ENCODE peak calls at places on chromosomes 4 and X, in ten cellular contexts. One of them, this sample, is unnamed.

GRCh38 chr4:17787315-17787714 is 5.9 kb upstream of the FAM184B start:
- DNase-seq in kidney epithelial cell: peak; percentile 39
- DNase-seq in PC-3: peak; percentile 78
- DNase-seq in activated CD4-positive, alpha-beta T cell treated with anti-CD3 and anti-CD28 coated beads, Interleukin-2, amount 50 U/mL, for 48 hours: no peak
- DNase-seq in stimulated activated CD4-positive, alpha-beta T cell treated with anti-CD3 and anti-CD28 coated beads, Interleukin-12 subunit alpha, Interleukin-12 subunit beta, amount 100 ng/mL, for 48 hours: no peak
- DNase-seq in caudate nucleus: no peak
- DNase-seq in stimulated activated CD8-positive, alpha-beta memory T cell treated with anti-CD3 and anti-CD28 coated beads, Interleukin-12 subunit alpha, Interleukin-12 subunit beta, amount 100 ng/mL, for 1 hour: no peak
- DNase-seq in CD8-positive, alpha-beta T cell: no peak
- DNase-seq in GM10248: no peak
- DNase-seq in GM04503: no peak
- DNase-seq in this sample: no peak

GRCh38 chrX:109626637-109627036 is 1.7 kb upstream of the KCNE5 start:
- DNase-seq in kidney epithelial cell: no peak
- DNase-seq in PC-3: no peak
- DNase-seq in activated CD4-positive, alpha-beta T cell treated with anti-CD3 and anti-CD28 coated beads, Interleukin-2, amount 50 U/mL, for 48 hours: no peak
- DNase-seq in stimulated activated CD4-positive, alpha-beta T cell treated with anti-CD3 and anti-CD28 coated beads, Interleukin-12 subunit alpha, Interleukin-12 subunit beta, amount 100 ng/mL, for 48 hours: no peak
- DNase-seq in caudate nucleus: no peak
- DNase-seq in stimulated activated CD8-positive, alpha-beta memory T cell treated with anti-CD3 and anti-CD28 coated beads, Interleukin-12 subunit alpha, Interleukin-12 subunit beta, amount 100 ng/mL, for 1 hour: no peak
- DNase-seq in CD8-positive, alpha-beta T cell: no peak
- DNase-seq in GM10248: no peak
- DNase-seq in GM04503: no peak
- DNase-seq in this sample: no peak

GRCh38 chrX:133580630-133581029 is 165.3 kb upstream of the GPC4 start:
- DNase-seq in kidney epithelial cell: no peak
- DNase-seq in PC-3: peak; percentile 38
- DNase-seq in activated CD4-positive, alpha-beta T cell treated with anti-CD3 and anti-CD28 coated beads, Interleukin-2, amount 50 U/mL, for 48 hours: no peak
- DNase-seq in stimulated activated CD4-positive, alpha-beta T cell treated with anti-CD3 and anti-CD28 coated beads, Interleukin-12 subunit alpha, Interleukin-12 subunit beta, amount 100 ng/mL, for 48 hours: no peak
- DNase-seq in caudate nucleus: no peak
- DNase-seq in stimulated activated CD8-positive, alpha-beta memory T cell treated with anti-CD3 and anti-CD28 coated beads, Interleukin-12 subunit alpha, Interleukin-12 subunit beta, amount 100 ng/mL, for 1 hour: no peak
- DNase-seq in CD8-positive, alpha-beta T cell: no peak
- DNase-seq in GM10248: no peak
- DNase-seq in GM04503: no peak
- DNase-seq in this sample: no peak

GRCh38 chr4:3436798-3437581 is 4.8 kb upstream of the HGFAC start:
- DNase-seq in kidney epithelial cell: peak; percentile 49
- DNase-seq in PC-3: peak; percentile 75
- DNase-seq in activated CD4-positive, alpha-beta T cell treated with anti-CD3 and anti-CD28 coated beads, Interleukin-2, amount 50 U/mL, for 48 hours: peak; percentile 30
- DNase-seq in stimulated activated CD4-positive, alpha-beta T cell treated with anti-CD3 and anti-CD28 coated beads, Interleukin-12 subunit alpha, Interleukin-12 subunit beta, amount 100 ng/mL, for 48 hours: no peak
- DNase-seq in caudate nucleus: no peak
- DNase-seq in stimulated activated CD8-positive, alpha-beta memory T cell treated with anti-CD3 and anti-CD28 coated beads, Interleukin-12 subunit alpha, Interleukin-12 subunit beta, amount 100 ng/mL, for 1 hour: no peak
- DNase-seq in CD8-positive, alpha-beta T cell: no peak
- DNase-seq in GM10248: no peak
- DNase-seq in GM04503: peak; percentile 16
- DNase-seq in this sample: no peak

GRCh38 chr4:168674077-168674747 is 177.4 kb downstream of the PALLD start:
- DNase-seq in kidney epithelial cell: no peak
- DNase-seq in PC-3: no peak
- DNase-seq in activated CD4-positive, alpha-beta T cell treated with anti-CD3 and anti-CD28 coated beads, Interleukin-2, amount 50 U/mL, for 48 hours: no peak
- DNase-seq in stimulated activated CD4-positive, alpha-beta T cell treated with anti-CD3 and anti-CD28 coated beads, Interleukin-12 subunit alpha, Interleukin-12 subunit beta, amount 100 ng/mL, for 48 hours: no peak
- DNase-seq in caudate nucleus: no peak
- DNase-seq in stimulated activated CD8-positive, alpha-beta memory T cell treated with anti-CD3 and anti-CD28 coated beads, Interleukin-12 subunit alpha, Interleukin-12 subunit beta, amount 100 ng/mL, for 1 hour: no peak
- DNase-seq in CD8-positive, alpha-beta T cell: no peak
- DNase-seq in GM10248: no peak
- DNase-seq in GM04503: no peak
- DNase-seq in this sample: no peak

GRCh38 chr4:906311-907102 is 25.6 kb downstream of the GAK start:
- DNase-seq in kidney epithelial cell: no peak
- DNase-seq in PC-3: no peak
- DNase-seq in activated CD4-positive, alpha-beta T cell treated with anti-CD3 and anti-CD28 coated beads, Interleukin-2, amount 50 U/mL, for 48 hours: no peak
- DNase-seq in stimulated activated CD4-positive, alpha-beta T cell treated with anti-CD3 and anti-CD28 coated beads, Interleukin-12 subunit alpha, Interleukin-12 subunit beta, amount 100 ng/mL, for 48 hours: no peak
- DNase-seq in caudate nucleus: no peak
- DNase-seq in stimulated activated CD8-positive, alpha-beta memory T cell treated with anti-CD3 and anti-CD28 coated beads, Interleukin-12 subunit alpha, Interleukin-12 subunit beta, amount 100 ng/mL, for 1 hour: no peak
- DNase-seq in CD8-positive, alpha-beta T cell: peak; percentile 12
- DNase-seq in GM10248: no peak
- DNase-seq in GM04503: no peak
- DNase-seq in this sample: no peak

GRCh38 chr4:184805462-184806245 is 20.1 kb downstream of the ACSL1 start:
- DNase-seq in kidney epithelial cell: no peak
- DNase-seq in PC-3: peak; percentile 15
- DNase-seq in activated CD4-positive, alpha-beta T cell treated with anti-CD3 and anti-CD28 coated beads, Interleukin-2, amount 50 U/mL, for 48 hours: no peak
- DNase-seq in stimulated activated CD4-positive, alpha-beta T cell treated with anti-CD3 and anti-CD28 coated beads, Interleukin-12 subunit alpha, Interleukin-12 subunit beta, amount 100 ng/mL, for 48 hours: no peak
- DNase-seq in caudate nucleus: peak; percentile 18
- DNase-seq in stimulated activated CD8-positive, alpha-beta memory T cell treated with anti-CD3 and anti-CD28 coated beads, Interleukin-12 subunit alpha, Interleukin-12 subunit beta, amount 100 ng/mL, for 1 hour: no peak
- DNase-seq in CD8-positive, alpha-beta T cell: no peak
- DNase-seq in GM10248: peak; percentile 36
- DNase-seq in GM04503: no peak
- DNase-seq in this sample: no peak

GRCh38 chr4:1216869-1217294 is 32.0 kb downstream of the CTBP1 start:
- DNase-seq in kidney epithelial cell: no peak
- DNase-seq in PC-3: no peak
- DNase-seq in activated CD4-positive, alpha-beta T cell treated with anti-CD3 and anti-CD28 coated beads, Interleukin-2, amount 50 U/mL, for 48 hours: peak; percentile 69
- DNase-seq in stimulated activated CD4-positive, alpha-beta T cell treated with anti-CD3 and anti-CD28 coated beads, Interleukin-12 subunit alpha, Interleukin-12 subunit beta, amount 100 ng/mL, for 48 hours: peak; percentile 60
- DNase-seq in caudate nucleus: no peak
- DNase-seq in stimulated activated CD8-positive, alpha-beta memory T cell treated with anti-CD3 and anti-CD28 coated beads, Interleukin-12 subunit alpha, Interleukin-12 subunit beta, amount 100 ng/mL, for 1 hour: peak; percentile 35
- DNase-seq in CD8-positive, alpha-beta T cell: peak; percentile 79
- DNase-seq in GM10248: peak; percentile 68
- DNase-seq in GM04503: no peak
- DNase-seq in this sample: peak; percentile 81

GRCh38 chr4:40586034-40586433 is 43.6 kb downstream of the RBM47 start:
- DNase-seq in kidney epithelial cell: no peak
- DNase-seq in PC-3: no peak
- DNase-seq in activated CD4-positive, alpha-beta T cell treated with anti-CD3 and anti-CD28 coated beads, Interleukin-2, amount 50 U/mL, for 48 hours: no peak
- DNase-seq in stimulated activated CD4-positive, alpha-beta T cell treated with anti-CD3 and anti-CD28 coated beads, Interleukin-12 subunit alpha, Interleukin-12 subunit beta, amount 100 ng/mL, for 48 hours: no peak
- DNase-seq in caudate nucleus: no peak
- DNase-seq in stimulated activated CD8-positive, alpha-beta memory T cell treated with anti-CD3 and anti-CD28 coated beads, Interleukin-12 subunit alpha, Interleukin-12 subunit beta, amount 100 ng/mL, for 1 hour: no peak
- DNase-seq in CD8-positive, alpha-beta T cell: no peak
- DNase-seq in GM10248: no peak
- DNase-seq in GM04503: no peak
- DNase-seq in this sample: no peak

GRCh38 chr4:8478371-8478770 is 37.8 kb downstream of the TRMT44 start:
- DNase-seq in kidney epithelial cell: no peak
- DNase-seq in PC-3: no peak
- DNase-seq in activated CD4-positive, alpha-beta T cell treated with anti-CD3 and anti-CD28 coated beads, Interleukin-2, amount 50 U/mL, for 48 hours: no peak
- DNase-seq in stimulated activated CD4-positive, alpha-beta T cell treated with anti-CD3 and anti-CD28 coated beads, Interleukin-12 subunit alpha, Interleukin-12 subunit beta, amount 100 ng/mL, for 48 hours: no peak
- DNase-seq in caudate nucleus: no peak
- DNase-seq in stimulated activated CD8-positive, alpha-beta memory T cell treated with anti-CD3 and anti-CD28 coated beads, Interleukin-12 subunit alpha, Interleukin-12 subunit beta, amount 100 ng/mL, for 1 hour: no peak
- DNase-seq in CD8-positive, alpha-beta T cell: no peak
- DNase-seq in GM10248: no peak
- DNase-seq in GM04503: no peak
- DNase-seq in this sample: no peak

GRCh38 chr4:110119880-110120279 is 78.5 kb downstream of the ELOVL6 start:
- DNase-seq in kidney epithelial cell: peak; percentile 35
- DNase-seq in PC-3: no peak
- DNase-seq in activated CD4-positive, alpha-beta T cell treated with anti-CD3 and anti-CD28 coated beads, Interleukin-2, amount 50 U/mL, for 48 hours: no peak
- DNase-seq in stimulated activated CD4-positive, alpha-beta T cell treated with anti-CD3 and anti-CD28 coated beads, Interleukin-12 subunit alpha, Interleukin-12 subunit beta, amount 100 ng/mL, for 48 hours: no peak
- DNase-seq in caudate nucleus: no peak
- DNase-seq in stimulated activated CD8-positive, alpha-beta memory T cell treated with anti-CD3 and anti-CD28 coated beads, Interleukin-12 subunit alpha, Interleukin-12 subunit beta, amount 100 ng/mL, for 1 hour: no peak
- DNase-seq in CD8-positive, alpha-beta T cell: no peak
- DNase-seq in GM10248: no peak
- DNase-seq in GM04503: peak; percentile 64
- DNase-seq in this sample: no peak

GRCh38 chr4:76088719-76089118 is 14.2 kb downstream of the ART3 start:
- DNase-seq in kidney epithelial cell: no peak
- DNase-seq in PC-3: no peak
- DNase-seq in activated CD4-positive, alpha-beta T cell treated with anti-CD3 and anti-CD28 coated beads, Interleukin-2, amount 50 U/mL, for 48 hours: no peak
- DNase-seq in stimulated activated CD4-positive, alpha-beta T cell treated with anti-CD3 and anti-CD28 coated beads, Interleukin-12 subunit alpha, Interleukin-12 subunit beta, amount 100 ng/mL, for 48 hours: no peak
- DNase-seq in caudate nucleus: no peak
- DNase-seq in stimulated activated CD8-positive, alpha-beta memory T cell treated with anti-CD3 and anti-CD28 coated beads, Interleukin-12 subunit alpha, Interleukin-12 subunit beta, amount 100 ng/mL, for 1 hour: no peak
- DNase-seq in CD8-positive, alpha-beta T cell: no peak
- DNase-seq in GM10248: no peak
- DNase-seq in GM04503: no peak
- DNase-seq in this sample: no peak

GRCh38 chr4:10079951-10080873 is 36.4 kb downstream of the WDR1 start:
- DNase-seq in kidney epithelial cell: no peak
- DNase-seq in PC-3: no peak
- DNase-seq in activated CD4-positive, alpha-beta T cell treated with anti-CD3 and anti-CD28 coated beads, Interleukin-2, amount 50 U/mL, for 48 hours: no peak
- DNase-seq in stimulated activated CD4-positive, alpha-beta T cell treated with anti-CD3 and anti-CD28 coated beads, Interleukin-12 subunit alpha, Interleukin-12 subunit beta, amount 100 ng/mL, for 48 hours: no peak
- DNase-seq in caudate nucleus: no peak
- DNase-seq in stimulated activated CD8-positive, alpha-beta memory T cell treated with anti-CD3 and anti-CD28 coated beads, Interleukin-12 subunit alpha, Interleukin-12 subunit beta, amount 100 ng/mL, for 1 hour: no peak
- DNase-seq in CD8-positive, alpha-beta T cell: no peak
- DNase-seq in GM10248: no peak
- DNase-seq in GM04503: no peak
- DNase-seq in this sample: no peak

GRCh38 chr4:147760695-147761094 is 28.8 kb downstream of the ARHGAP10 start:
- DNase-seq in kidney epithelial cell: no peak
- DNase-seq in PC-3: no peak
- DNase-seq in activated CD4-positive, alpha-beta T cell treated with anti-CD3 and anti-CD28 coated beads, Interleukin-2, amount 50 U/mL, for 48 hours: no peak
- DNase-seq in stimulated activated CD4-positive, alpha-beta T cell treated with anti-CD3 and anti-CD28 coated beads, Interleukin-12 subunit alpha, Interleukin-12 subunit beta, amount 100 ng/mL, for 48 hours: no peak
- DNase-seq in caudate nucleus: no peak
- DNase-seq in stimulated activated CD8-positive, alpha-beta memory T cell treated with anti-CD3 and anti-CD28 coated beads, Interleukin-12 subunit alpha, Interleukin-12 subunit beta, amount 100 ng/mL, for 1 hour: no peak
- DNase-seq in CD8-positive, alpha-beta T cell: no peak
- DNase-seq in GM10248: no peak
- DNase-seq in GM04503: no peak
- DNase-seq in this sample: no peak

GRCh38 chrX:102976793-102977495 is 39.9 kb downstream of the RAB40AL start:
- DNase-seq in kidney epithelial cell: no peak
- DNase-seq in PC-3: peak; percentile 90
- DNase-seq in activated CD4-positive, alpha-beta T cell treated with anti-CD3 and anti-CD28 coated beads, Interleukin-2, amount 50 U/mL, for 48 hours: no peak
- DNase-seq in stimulated activated CD4-positive, alpha-beta T cell treated with anti-CD3 and anti-CD28 coated beads, Interleukin-12 subunit alpha, Interleukin-12 subunit beta, amount 100 ng/mL, for 48 hours: no peak
- DNase-seq in caudate nucleus: no peak
- DNase-seq in stimulated activated CD8-positive, alpha-beta memory T cell treated with anti-CD3 and anti-CD28 coated beads, Interleukin-12 subunit alpha, Interleukin-12 subunit beta, amount 100 ng/mL, for 1 hour: no peak
- DNase-seq in CD8-positive, alpha-beta T cell: no peak
- DNase-seq in GM10248: no peak
- DNase-seq in GM04503: peak; percentile 56
- DNase-seq in this sample: no peak

GRCh38 chr4:129094347-129094746 is 1.0 kb upstream of the SCLT1 start:
- DNase-seq in kidney epithelial cell: no peak
- DNase-seq in PC-3: no peak
- DNase-seq in activated CD4-positive, alpha-beta T cell treated with anti-CD3 and anti-CD28 coated beads, Interleukin-2, amount 50 U/mL, for 48 hours: no peak
- DNase-seq in stimulated activated CD4-positive, alpha-beta T cell treated with anti-CD3 and anti-CD28 coated beads, Interleukin-12 subunit alpha, Interleukin-12 subunit beta, amount 100 ng/mL, for 48 hours: no peak
- DNase-seq in caudate nucleus: no peak
- DNase-seq in stimulated activated CD8-positive, alpha-beta memory T cell treated with anti-CD3 and anti-CD28 coated beads, Interleukin-12 subunit alpha, Interleukin-12 subunit beta, amount 100 ng/mL, for 1 hour: no peak
- DNase-seq in CD8-positive, alpha-beta T cell: no peak
- DNase-seq in GM10248: no peak
- DNase-seq in GM04503: no peak
- DNase-seq in this sample: no peak

GRCh38 chrX:108312938-108313337 is 125.3 kb downstream of the COL4A6 start:
- DNase-seq in kidney epithelial cell: no peak
- DNase-seq in PC-3: peak; percentile 94
- DNase-seq in activated CD4-positive, alpha-beta T cell treated with anti-CD3 and anti-CD28 coated beads, Interleukin-2, amount 50 U/mL, for 48 hours: no peak
- DNase-seq in stimulated activated CD4-positive, alpha-beta T cell treated with anti-CD3 and anti-CD28 coated beads, Interleukin-12 subunit alpha, Interleukin-12 subunit beta, amount 100 ng/mL, for 48 hours: no peak
- DNase-seq in caudate nucleus: no peak
- DNase-seq in stimulated activated CD8-positive, alpha-beta memory T cell treated with anti-CD3 and anti-CD28 coated beads, Interleukin-12 subunit alpha, Interleukin-12 subunit beta, amount 100 ng/mL, for 1 hour: no peak
- DNase-seq in CD8-positive, alpha-beta T cell: no peak
- DNase-seq in GM10248: no peak
- DNase-seq in GM04503: peak; percentile 3
- DNase-seq in this sample: no peak

GRCh38 chrX:134324359-134324758 is 87.4 kb downstream of the CCDC160 start:
- DNase-seq in kidney epithelial cell: no peak
- DNase-seq in PC-3: no peak
- DNase-seq in activated CD4-positive, alpha-beta T cell treated with anti-CD3 and anti-CD28 coated beads, Interleukin-2, amount 50 U/mL, for 48 hours: no peak
- DNase-seq in stimulated activated CD4-positive, alpha-beta T cell treated with anti-CD3 and anti-CD28 coated beads, Interleukin-12 subunit alpha, Interleukin-12 subunit beta, amount 100 ng/mL, for 48 hours: no peak
- DNase-seq in caudate nucleus: no peak
- DNase-seq in stimulated activated CD8-positive, alpha-beta memory T cell treated with anti-CD3 and anti-CD28 coated beads, Interleukin-12 subunit alpha, Interleukin-12 subunit beta, amount 100 ng/mL, for 1 hour: no peak
- DNase-seq in CD8-positive, alpha-beta T cell: no peak
- DNase-seq in GM10248: no peak
- DNase-seq in GM04503: no peak
- DNase-seq in this sample: no peak

GRCh38 chr4:48342559-48342878 is 1.2 kb downstream of the SLAIN2 start:
- DNase-seq in kidney epithelial cell: no peak
- DNase-seq in PC-3: no peak
- DNase-seq in activated CD4-positive, alpha-beta T cell treated with anti-CD3 and anti-CD28 coated beads, Interleukin-2, amount 50 U/mL, for 48 hours: no peak
- DNase-seq in stimulated activated CD4-positive, alpha-beta T cell treated with anti-CD3 and anti-CD28 coated beads, Interleukin-12 subunit alpha, Interleukin-12 subunit beta, amount 100 ng/mL, for 48 hours: peak; percentile 5
- DNase-seq in caudate nucleus: no peak
- DNase-seq in stimulated activated CD8-positive, alpha-beta memory T cell treated with anti-CD3 and anti-CD28 coated beads, Interleukin-12 subunit alpha, Interleukin-12 subunit beta, amount 100 ng/mL, for 1 hour: no peak
- DNase-seq in CD8-positive, alpha-beta T cell: peak; percentile 28
- DNase-seq in GM10248: no peak
- DNase-seq in GM04503: no peak
- DNase-seq in this sample: no peak

GRCh38 chr4:154490589-154491340 is 834 bp downstream of the DCHS2 start:
- DNase-seq in kidney epithelial cell: no peak
- DNase-seq in PC-3: no peak
- DNase-seq in activated CD4-positive, alpha-beta T cell treated with anti-CD3 and anti-CD28 coated beads, Interleukin-2, amount 50 U/mL, for 48 hours: peak; percentile 13
- DNase-seq in stimulated activated CD4-positive, alpha-beta T cell treated with anti-CD3 and anti-CD28 coated beads, Interleukin-12 subunit alpha, Interleukin-12 subunit beta, amount 100 ng/mL, for 48 hours: no peak
- DNase-seq in caudate nucleus: no peak
- DNase-seq in stimulated activated CD8-positive, alpha-beta memory T cell treated with anti-CD3 and anti-CD28 coated beads, Interleukin-12 subunit alpha, Interleukin-12 subunit beta, amount 100 ng/mL, for 1 hour: no peak
- DNase-seq in CD8-positive, alpha-beta T cell: no peak
- DNase-seq in GM10248: peak; percentile 59
- DNase-seq in GM04503: no peak
- DNase-seq in this sample: peak; percentile 53

GRCh38 chrX:100447563-100448397 is 37.7 kb upstream of the PCDH19 start:
- DNase-seq in kidney epithelial cell: no peak
- DNase-seq in PC-3: peak; percentile 56
- DNase-seq in activated CD4-positive, alpha-beta T cell treated with anti-CD3 and anti-CD28 coated beads, Interleukin-2, amount 50 U/mL, for 48 hours: peak; percentile 16
- DNase-seq in stimulated activated CD4-positive, alpha-beta T cell treated with anti-CD3 and anti-CD28 coated beads, Interleukin-12 subunit alpha, Interleukin-12 subunit beta, amount 100 ng/mL, for 48 hours: peak; percentile 19
- DNase-seq in caudate nucleus: no peak
- DNase-seq in stimulated activated CD8-positive, alpha-beta memory T cell treated with anti-CD3 and anti-CD28 coated beads, Interleukin-12 subunit alpha, Interleukin-12 subunit beta, amount 100 ng/mL, for 1 hour: no peak
- DNase-seq in CD8-positive, alpha-beta T cell: no peak
- DNase-seq in GM10248: peak; percentile 46
- DNase-seq in GM04503: no peak
- DNase-seq in this sample: peak; percentile 8

GRCh38 chr4:11746734-11747133 is 318.0 kb upstream of the HS3ST1 start:
- DNase-seq in kidney epithelial cell: no peak
- DNase-seq in PC-3: no peak
- DNase-seq in activated CD4-positive, alpha-beta T cell treated with anti-CD3 and anti-CD28 coated beads, Interleukin-2, amount 50 U/mL, for 48 hours: no peak
- DNase-seq in stimulated activated CD4-positive, alpha-beta T cell treated with anti-CD3 and anti-CD28 coated beads, Interleukin-12 subunit alpha, Interleukin-12 subunit beta, amount 100 ng/mL, for 48 hours: no peak
- DNase-seq in caudate nucleus: no peak
- DNase-seq in stimulated activated CD8-positive, alpha-beta memory T cell treated with anti-CD3 and anti-CD28 coated beads, Interleukin-12 subunit alpha, Interleukin-12 subunit beta, amount 100 ng/mL, for 1 hour: no peak
- DNase-seq in CD8-positive, alpha-beta T cell: no peak
- DNase-seq in GM10248: no peak
- DNase-seq in GM04503: no peak
- DNase-seq in this sample: no peak

GRCh38 chrX:27336466-27337091 is 126.6 kb downstream of the PPP4R3C start:
- DNase-seq in kidney epithelial cell: no peak
- DNase-seq in PC-3: peak; percentile 60
- DNase-seq in activated CD4-positive, alpha-beta T cell treated with anti-CD3 and anti-CD28 coated beads, Interleukin-2, amount 50 U/mL, for 48 hours: peak; percentile 24
- DNase-seq in stimulated activated CD4-positive, alpha-beta T cell treated with anti-CD3 and anti-CD28 coated beads, Interleukin-12 subunit alpha, Interleukin-12 subunit beta, amount 100 ng/mL, for 48 hours: peak; percentile 30
- DNase-seq in caudate nucleus: no peak
- DNase-seq in stimulated activated CD8-positive, alpha-beta memory T cell treated with anti-CD3 and anti-CD28 coated beads, Interleukin-12 subunit alpha, Interleukin-12 subunit beta, amount 100 ng/mL, for 1 hour: no peak
- DNase-seq in CD8-positive, alpha-beta T cell: no peak
- DNase-seq in GM10248: peak; percentile 18
- DNase-seq in GM04503: no peak
- DNase-seq in this sample: no peak

GRCh38 chrX:105703876-105704275 is 118.5 kb upstream of the NRK start:
- DNase-seq in kidney epithelial cell: no peak
- DNase-seq in PC-3: no peak
- DNase-seq in activated CD4-positive, alpha-beta T cell treated with anti-CD3 and anti-CD28 coated beads, Interleukin-2, amount 50 U/mL, for 48 hours: no peak
- DNase-seq in stimulated activated CD4-positive, alpha-beta T cell treated with anti-CD3 and anti-CD28 coated beads, Interleukin-12 subunit alpha, Interleukin-12 subunit beta, amount 100 ng/mL, for 48 hours: no peak
- DNase-seq in caudate nucleus: no peak
- DNase-seq in stimulated activated CD8-positive, alpha-beta memory T cell treated with anti-CD3 and anti-CD28 coated beads, Interleukin-12 subunit alpha, Interleukin-12 subunit beta, amount 100 ng/mL, for 1 hour: no peak
- DNase-seq in CD8-positive, alpha-beta T cell: no peak
- DNase-seq in GM10248: no peak
- DNase-seq in GM04503: no peak
- DNase-seq in this sample: no peak

GRCh38 chr4:126799471-126799870 is 833.3 kb upstream of the INTU start:
- DNase-seq in kidney epithelial cell: no peak
- DNase-seq in PC-3: no peak
- DNase-seq in activated CD4-positive, alpha-beta T cell treated with anti-CD3 and anti-CD28 coated beads, Interleukin-2, amount 50 U/mL, for 48 hours: no peak
- DNase-seq in stimulated activated CD4-positive, alpha-beta T cell treated with anti-CD3 and anti-CD28 coated beads, Interleukin-12 subunit alpha, Interleukin-12 subunit beta, amount 100 ng/mL, for 48 hours: no peak
- DNase-seq in caudate nucleus: no peak
- DNase-seq in stimulated activated CD8-positive, alpha-beta memory T cell treated with anti-CD3 and anti-CD28 coated beads, Interleukin-12 subunit alpha, Interleukin-12 subunit beta, amount 100 ng/mL, for 1 hour: no peak
- DNase-seq in CD8-positive, alpha-beta T cell: no peak
- DNase-seq in GM10248: no peak
- DNase-seq in GM04503: no peak
- DNase-seq in this sample: no peak

GRCh38 chr4:68960294-68961163 is 8.9 kb upstream of the UGT2A3 start:
- DNase-seq in kidney epithelial cell: no peak
- DNase-seq in PC-3: no peak
- DNase-seq in activated CD4-positive, alpha-beta T cell treated with anti-CD3 and anti-CD28 coated beads, Interleukin-2, amount 50 U/mL, for 48 hours: no peak
- DNase-seq in stimulated activated CD4-positive, alpha-beta T cell treated with anti-CD3 and anti-CD28 coated beads, Interleukin-12 subunit alpha, Interleukin-12 subunit beta, amount 100 ng/mL, for 48 hours: no peak
- DNase-seq in caudate nucleus: no peak
- DNase-seq in stimulated activated CD8-positive, alpha-beta memory T cell treated with anti-CD3 and anti-CD28 coated beads, Interleukin-12 subunit alpha, Interleukin-12 subunit beta, amount 100 ng/mL, for 1 hour: no peak
- DNase-seq in CD8-positive, alpha-beta T cell: no peak
- DNase-seq in GM10248: no peak
- DNase-seq in GM04503: no peak
- DNase-seq in this sample: no peak

GRCh38 chr4:114041117-114041475 is 61.6 kb upstream of the ARSJ start:
- DNase-seq in kidney epithelial cell: no peak
- DNase-seq in PC-3: peak; percentile 19
- DNase-seq in activated CD4-positive, alpha-beta T cell treated with anti-CD3 and anti-CD28 coated beads, Interleukin-2, amount 50 U/mL, for 48 hours: no peak
- DNase-seq in stimulated activated CD4-positive, alpha-beta T cell treated with anti-CD3 and anti-CD28 coated beads, Interleukin-12 subunit alpha, Interleukin-12 subunit beta, amount 100 ng/mL, for 48 hours: no peak
- DNase-seq in caudate nucleus: no peak
- DNase-seq in stimulated activated CD8-positive, alpha-beta memory T cell treated with anti-CD3 and anti-CD28 coated beads, Interleukin-12 subunit alpha, Interleukin-12 subunit beta, amount 100 ng/mL, for 1 hour: no peak
- DNase-seq in CD8-positive, alpha-beta T cell: no peak
- DNase-seq in GM10248: no peak
- DNase-seq in GM04503: no peak
- DNase-seq in this sample: no peak

GRCh38 chrX:39670281-39670680 is 427.5 kb downstream of the BCOR start:
- DNase-seq in kidney epithelial cell: peak; percentile 28
- DNase-seq in PC-3: no peak
- DNase-seq in activated CD4-positive, alpha-beta T cell treated with anti-CD3 and anti-CD28 coated beads, Interleukin-2, amount 50 U/mL, for 48 hours: no peak
- DNase-seq in stimulated activated CD4-positive, alpha-beta T cell treated with anti-CD3 and anti-CD28 coated beads, Interleukin-12 subunit alpha, Interleukin-12 subunit beta, amount 100 ng/mL, for 48 hours: no peak
- DNase-seq in caudate nucleus: no peak
- DNase-seq in stimulated activated CD8-positive, alpha-beta memory T cell treated with anti-CD3 and anti-CD28 coated beads, Interleukin-12 subunit alpha, Interleukin-12 subunit beta, amount 100 ng/mL, for 1 hour: no peak
- DNase-seq in CD8-positive, alpha-beta T cell: no peak
- DNase-seq in GM10248: no peak
- DNase-seq in GM04503: no peak
- DNase-seq in this sample: no peak

This sample was measured in GM19239.